ENCODE peak calls at places on chromosome 10, in eight cellular contexts. J is right lobe of liver, V is Panc1, G is breast epithelium, P is AG10803, A is heart right ventricle, Q is heart left ventricle, C is IMR-90. R is an unnamed sample.

GRCh38 chr10:101113890-101114403 is 17.2 kb upstream of the TLX1 start:
- DNase-seq in J (no peak), V (no peak), G (no peak), P (no peak), A (no peak), Q (no peak), C (no peak), R (no peak)

GRCh38 chr10:12540341-12540781 is 191.0 kb downstream of the CAMK1D start:
- DNase-seq in J (no peak), V (no peak), G (no peak), P (peak; percentile 14), A (no peak), Q (no peak), C (peak; percentile 38), R (no peak)

GRCh38 chr10:43196131-43196980 is 58.1 kb downstream of the CSGALNACT2 start:
- DNase-seq in J (peak; percentile 40), V (no peak), G (no peak), P (no peak), A (no peak), Q (no peak), C (no peak), R (no peak)

GRCh38 chr10:62270020-62270419 is 1.4 kb upstream of the RTKN2 start:
- DNase-seq in J (no peak), V (no peak), G (no peak), P (no peak), A (no peak), Q (no peak), C (no peak), R (no peak)

GRCh38 chr10:13706175-13706574 is 119.4 kb downstream of the PRPF18 start:
- DNase-seq in J (no peak), V (no peak), G (no peak), P (no peak), A (no peak), Q (no peak), C (no peak), R (no peak)

GRCh38 chr10:60986779-60987178 is 42.8 kb upstream of the RHOBTB1 start:
- DNase-seq in J (no peak), V (no peak), G (no peak), P (peak; percentile 29), A (no peak), Q (no peak), C (no peak), R (peak; percentile 45)

GRCh38 chr10:43816351-43817321 is 168.0 kb upstream of the ZNF32 start:
- DNase-seq in J (no peak), V (no peak), G (no peak), P (peak; percentile 97), A (no peak), Q (peak; percentile 55), C (peak; percentile 72), R (peak; percentile 62)

GRCh38 chr10:123865880-123866279 is 25.7 kb downstream of the CPXM2 start:
- DNase-seq in J (no peak), V (no peak), G (no peak), P (no peak), A (no peak), Q (no peak), C (no peak), R (no peak)

GRCh38 chr10:97851341-97852001 is 1.8 kb downstream of the GOLGA7B start:
- DNase-seq in J (no peak), V (no peak), G (no peak), P (no peak), A (no peak), Q (no peak), C (no peak), R (no peak)

GRCh38 chr10:121608669-121609190 is 10.5 kb upstream of the FGFR2 start:
- DNase-seq in J (peak; percentile 60), V (no peak), G (peak; percentile 75), P (no peak), A (peak; percentile 49), Q (peak; percentile 34), C (no peak), R (peak; percentile 22)

GRCh38 chr10:15136960-15137359 is 31.5 kb downstream of the NMT2 start:
- DNase-seq in J (no peak), V (no peak), G (no peak), P (peak; percentile 6), A (no peak), Q (no peak), C (peak; percentile 49), R (peak; percentile 34)

GRCh38 chr10:133484818-133485217 is 31.1 kb downstream of the SCART1 start:
- DNase-seq in J (no peak), V (no peak), G (no peak), P (no peak), A (no peak), Q (no peak), C (no peak), R (no peak)

GRCh38 chr10:31864834-31865518 is 63.7 kb downstream of the ARHGAP12 start:
- DNase-seq in J (no peak), V (no peak), G (no peak), P (no peak), A (no peak), Q (no peak), C (peak; percentile 54), R (no peak)

GRCh38 chr10:7969623-7970022 is 84.9 kb upstream of the GATA3 start:
- DNase-seq in J (no peak), V (no peak), G (no peak), P (no peak), A (no peak), Q (no peak), C (no peak), R (no peak)

GRCh38 chr10:5508161-5508604 is 8.8 kb upstream of the CALML5 start:
- DNase-seq in J (no peak), V (no peak), G (no peak), P (no peak), A (no peak), Q (no peak), C (no peak), R (no peak)

GRCh38 chr10:102752934-102753664 is 9.4 kb downstream of the WBP1L start:
- DNase-seq in J (no peak), V (no peak), G (no peak), P (peak; percentile 88), A (no peak), Q (no peak), C (peak; percentile 83), R (peak; percentile 51)

GRCh38 chr10:23051855-23052309 is 43.5 kb upstream of the MSRB2 start:
- DNase-seq in J (no peak), V (no peak), G (no peak), P (no peak), A (no peak), Q (no peak), C (no peak), R (no peak)

GRCh38 chr10:34526758-34527730 is 288.1 kb downstream of the PARD3 start:
- DNase-seq in J (no peak), V (no peak), G (no peak), P (peak; percentile 97), A (no peak), Q (no peak), C (peak; percentile 98), R (peak; percentile 81)

GRCh38 chr10:118557946-118558345 is 37.5 kb downstream of the PRLHR start:
- DNase-seq in J (no peak), V (no peak), G (no peak), P (no peak), A (no peak), Q (no peak), C (no peak), R (no peak)
- TF ChIP-seq CTCF in J (no peak), V (no peak), G (no peak), P (no peak), A (no peak), Q (no peak), C (no peak), R (no peak)

DNA sequence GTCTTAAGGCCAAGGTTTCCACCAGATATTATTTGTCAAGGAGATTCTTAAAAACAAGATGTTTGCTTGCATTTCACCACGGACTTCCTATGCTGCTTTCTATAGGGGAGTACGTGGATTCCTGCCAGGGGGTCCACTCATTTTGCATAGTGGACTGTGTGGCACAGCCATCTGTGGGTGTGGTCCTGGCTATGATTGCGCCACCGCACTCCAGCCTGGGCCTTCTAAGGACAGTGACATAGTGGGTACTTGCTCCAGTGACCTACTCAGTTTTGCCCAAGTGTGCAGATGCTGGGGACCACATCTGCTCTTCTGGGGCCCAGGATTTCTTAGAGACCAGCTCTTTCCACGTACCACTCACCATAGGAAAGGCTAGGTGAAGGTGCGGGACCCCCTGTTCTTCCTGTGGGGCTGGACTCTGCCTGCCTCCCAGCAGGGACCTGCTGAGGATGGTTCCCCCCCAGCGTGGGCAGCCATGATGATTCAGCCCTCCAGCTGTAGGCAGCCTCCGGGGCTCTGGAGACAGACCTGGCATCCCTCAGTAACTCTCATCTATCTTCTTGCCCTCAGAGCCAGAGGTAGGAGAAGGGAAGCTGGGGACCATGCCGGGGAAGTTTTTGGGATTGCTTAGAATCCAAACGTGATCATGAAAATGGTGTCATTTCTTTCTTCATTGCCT is 42.9 kb downstream of the HK1 start:
- DNase-seq in J (no peak), V (no peak), G (no peak), P (no peak), A (no peak), Q (no peak), C (no peak), R (no peak)
- H3K4me3 ChIP-seq in J (no peak overlapping the region), V (no peak overlapping the region), G (peak overlapping the region; percentile 8), P (no peak overlapping the region), A (peak overlapping the region; percentile 88), Q (no peak overlapping the region), C (no peak overlapping the region), R (no peak overlapping the region)

GRCh38 chr10:44935201-44935960 is 24.2 kb upstream of the RASSF4 start:
- DNase-seq in J (no peak), V (no peak), G (no peak), P (peak; percentile 92), A (peak; percentile 67), Q (peak; percentile 81), C (peak; percentile 95), R (peak; percentile 84)
- TF ChIP-seq CTCF in J (no peak), V (no peak), G (no peak), P (no peak), A (no peak), Q (no peak), C (no peak), R (no peak)

GRCh38 chr10:1944487-1944886 is 207.2 kb upstream of the ADARB2 start:
- DNase-seq in J (no peak), V (no peak), G (no peak), P (no peak), A (no peak), Q (no peak), C (no peak), R (no peak)

GRCh38 chr10:1942478-1942877 is 205.2 kb upstream of the ADARB2 start:
- DNase-seq in J (no peak), V (no peak), G (no peak), P (no peak), A (no peak), Q (no peak), C (no peak), R (no peak)

GRCh38 chr10:1952126-1953095 is 215.1 kb upstream of the ADARB2 start:
- DNase-seq in J (no peak), V (no peak), G (no peak), P (no peak), A (no peak), Q (no peak), C (no peak), R (no peak)

DNA sequence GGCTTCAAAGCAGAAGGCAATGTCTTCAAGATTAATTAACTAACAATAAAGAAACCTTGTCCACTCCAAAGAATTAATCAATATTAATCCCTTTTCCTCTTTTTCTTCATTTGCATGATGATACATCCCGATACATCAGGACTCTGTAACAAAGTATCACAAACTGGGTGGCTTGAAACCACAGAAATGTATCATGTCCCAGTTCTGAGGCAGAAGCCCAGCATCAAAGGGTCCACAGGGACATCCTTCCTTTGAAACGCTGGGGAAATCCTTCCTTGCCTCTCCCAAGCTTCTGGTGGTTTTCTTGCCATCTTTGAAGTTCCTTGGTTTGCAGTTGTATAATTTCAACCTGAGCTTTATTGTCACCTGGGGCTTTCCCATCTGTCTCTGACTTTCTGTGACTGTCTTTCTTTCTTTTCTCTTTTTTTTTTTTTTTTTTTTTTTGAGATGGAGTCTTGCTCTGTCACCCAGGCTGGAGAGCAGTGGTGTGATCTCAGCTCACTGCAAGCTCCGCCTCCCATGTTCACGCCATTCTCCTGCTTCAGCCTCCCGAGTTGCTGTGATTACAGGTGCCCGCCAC is 210.2 kb upstream of the ADARB2 start:
- DNase-seq in J (no peak), V (no peak), G (no peak), P (no peak), A (no peak), Q (no peak), C (no peak), R (no peak)
- H3K4me3 ChIP-seq in J (no peak overlapping the region), V (no peak overlapping the region), G (no peak overlapping the region), P (no peak overlapping the region), A (no peak overlapping the region), Q (no peak overlapping the region), C (no peak overlapping the region), R (no peak overlapping the region)

R was measured in foreskin fibroblast.